ENCODE peak calls at places on chromosomes 11 and 22, in six cellular contexts. B is HCT116, P is GM23338, N is fibroblast of lung, Y is PC-3, Q is PC-9. M is an unnamed sample. For H4K20me1, H3K4me1 and H3K79me2, the result is how much of the 10 kb centered on the place peaks cover.

GRCh38 chr11:68946416-68947090 is 34.2 kb downstream of the MRGPRD start:
- DNase-seq in Y (peak), B (no peak), N (peak), Q (peak), P (no peak), M (no peak)

GRCh38 chr11:73401217-73401923 is 25.2 kb downstream of the RELT start:
- DNase-seq in Y (no peak), N (no peak), Q (no peak), B (no peak), P (no peak), M (no peak)

GRCh38 chr11:75428301-75428724 is 4.7 kb downstream of the KLHL35 start:
- DNase-seq in P (peak), N (peak), Q (peak), B (no peak), Y (peak), M (peak)

GRCh38 chr11:77854838-77855237 is 33.9 kb downstream of the AAMDC start:
- DNase-seq in Q (no peak), B (no peak), Y (no peak), N (no peak), P (peak), M (peak)

GRCh38 chr11:76382209-76382608 is 1.1 kb downstream of the GVQW3 start:
- DNase-seq in B (no peak), P (peak), Q (no peak), Y (no peak), N (no peak), M (peak)

GRCh38 chr11:30617762-30618161 is 31.6 kb upstream of the MPPED2 start:
- DNase-seq in N (no peak), Q (no peak), Y (no peak), B (no peak), P (peak), M (no peak)

GRCh38 chr11:129192150-129192549 is at the start of gene ARHGAP32:
- DNase-seq in B (no peak), Y (peak), P (no peak), Q (peak), N (no peak), M (no peak)

GRCh38 chr11:122617297-122617696 is 38.2 kb upstream of the UBASH3B start:
- DNase-seq in N (no peak), Y (peak), P (no peak), Q (peak), B (no peak), M (no peak)

GRCh38 chr11:6351782-6352181 is 31.5 kb upstream of the CAVIN3 start:
- DNase-seq in Y (no peak), N (no peak), P (no peak), Q (no peak), B (no peak), M (no peak)

GRCh38 chr11:94938399-94939055 is 34.8 kb downstream of the CWC15 start:
- DNase-seq in P (no peak), B (no peak), Q (no peak), N (peak), Y (peak), M (no peak)

GRCh38 chr11:123479048-123479837 is 49.2 kb downstream of the GRAMD1B start:
- DNase-seq in B (no peak), N (no peak), Y (no peak), P (no peak), Q (no peak), M (peak)

GRCh38 chr11:92886243-92886905 is 83.1 kb upstream of the MTNR1B start:
- DNase-seq in P (peak), N (peak), B (peak), Q (peak), Y (peak), M (peak)

GRCh38 chr11:84247129-84247528 is 961.0 kb upstream of the CCDC90B start:
- DNase-seq in Y (no peak), B (no peak), P (no peak), N (no peak), Q (no peak), M (no peak)

GRCh38 chr11:115298613-115299012 is 205.6 kb downstream of the CADM1 start:
- DNase-seq in P (no peak), Q (no peak), Y (no peak), B (no peak), N (no peak), M (no peak)

GRCh38 chr11:16981651-16982194 is 32.5 kb downstream of the PLEKHA7 start:
- DNase-seq in P (peak), N (peak), Q (peak), B (peak), Y (no peak), M (no peak)

GRCh38 chr22:26617251-26618199 is at the start of gene CRYBB1:
- DNase-seq in Y (no peak), Q (no peak), P (peak), B (no peak), N (peak), M (peak)

GRCh38 chr22:23402275-23403151 is 177.6 kb downstream of the IGLL1 start:
- DNase-seq in Y (peak), B (peak), Q (no peak), N (peak), P (peak), M (peak)

GRCh38 chr11:125140251-125140650 is 24.3 kb upstream of the PKNOX2 start:
- DNase-seq in Q (no peak), N (no peak), P (no peak), Y (no peak), B (no peak), M (no peak)

GRCh38 chr22:46674367-46674781 is 54.2 kb downstream of the GRAMD4 start:
- DNase-seq in N (no peak), Q (no peak), B (no peak), Y (no peak), P (no peak), M (peak)

GRCh38 chr11:106695506-106695905 is 322.8 kb downstream of the GUCY1A2 start:
- DNase-seq in Y (peak), N (peak), B (no peak), Q (no peak), P (no peak), M (no peak)

GRCh38 chr11:19326499-19326898 is 85.8 kb upstream of the E2F8 start:
- DNase-seq in P (no peak), B (no peak), N (peak), Q (peak), Y (peak), M (no peak)

GRCh38 chr11:111688028-111688427 is 78.2 kb downstream of the PPP2R1B start:
- DNase-seq in Q (no peak), N (no peak), P (no peak), Y (no peak), B (no peak), M (no peak)

GRCh38 chr11:75269896-75270295 is 29.3 kb downstream of the TPBGL start:
- DNase-seq in Q (no peak), N (no peak), Y (no peak), P (no peak), B (no peak), M (no peak)

GRCh38 chr22:19868333-19868732 is 13.7 kb upstream of the GNB1L start:
- DNase-seq in N (no peak), P (no peak), B (no peak), Q (no peak), Y (no peak), M (no peak)

GRCh38 chr11:12961615-12962014 is 47.5 kb upstream of the RASSF10 start:
- DNase-seq in P (no peak), Q (no peak), N (peak), Y (peak), B (no peak), M (no peak)

GRCh38 chr11:57324154-57324885 is 432 bp downstream of the TNKS1BP1 start:
- DNase-seq in B (no peak), Y (peak), N (peak), Q (no peak), P (peak), M (no peak)

GRCh38 chr11:12524865-12525264 is 147.5 kb downstream of the PARVA start:
- DNase-seq in P (no peak), Q (no peak), Y (no peak), N (no peak), B (no peak), M (no peak)

GRCh38 chr22:48138855-48139254 is 1376.4 kb downstream of the TBC1D22A start:
- DNase-seq in N (no peak), B (no peak), Q (no peak), Y (no peak), P (no peak), M (no peak)

DNA sequence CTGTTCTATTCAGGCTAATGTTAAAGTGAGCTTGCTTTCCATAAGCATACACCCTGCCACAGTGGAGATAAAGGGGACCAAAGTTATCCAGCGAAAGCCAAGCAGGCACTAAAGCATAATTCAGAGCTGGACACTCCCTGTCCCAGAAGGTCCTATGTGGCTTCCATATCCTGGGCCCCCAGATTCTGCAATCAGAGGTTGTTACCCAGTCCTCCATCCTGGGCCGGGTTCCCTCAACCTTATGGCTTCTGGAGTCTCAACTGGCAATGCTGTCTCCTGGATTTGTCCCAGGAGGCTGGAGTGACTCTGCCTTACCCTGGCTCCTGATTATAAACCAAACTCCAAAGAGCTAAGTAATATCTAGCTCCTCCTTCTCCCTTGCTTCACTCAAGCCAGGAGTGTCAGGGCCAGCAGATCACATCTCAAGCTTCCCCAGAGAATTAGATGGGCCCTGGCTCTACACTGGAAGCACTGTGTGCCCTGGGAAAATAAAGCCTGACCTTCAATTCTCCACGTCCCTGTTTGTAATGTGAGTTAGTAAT is 14.0 kb upstream of the SMIM35 start:
- DNase-seq in Y (no peak), N (no peak), Q (no peak), B (no peak), P (no peak), M (no peak)
- H4K20me1 ChIP-seq in Y (under half), N (under half), Q (under half), B (under half), P (under half), M (under half)

GRCh38 chr11:114180301-114181055 is 115.7 kb upstream of the NNMT start:
- DNase-seq in Y (peak), Q (no peak), P (peak), N (peak), B (no peak), M (peak)

GRCh38 chr11:114183041-114183511 is 113.1 kb upstream of the NNMT start:
- DNase-seq in Y (no peak), B (no peak), N (no peak), Q (no peak), P (no peak), M (peak)

GRCh38 chr11:114182471-114182968 is 113.7 kb upstream of the NNMT start:
- DNase-seq in Q (no peak), N (no peak), P (no peak), B (no peak), Y (no peak), M (no peak)

GRCh38 chr11:114181195-114181594 is 115.0 kb upstream of the NNMT start:
- DNase-seq in P (no peak), Y (no peak), B (no peak), Q (no peak), N (no peak), M (no peak)

DNA sequence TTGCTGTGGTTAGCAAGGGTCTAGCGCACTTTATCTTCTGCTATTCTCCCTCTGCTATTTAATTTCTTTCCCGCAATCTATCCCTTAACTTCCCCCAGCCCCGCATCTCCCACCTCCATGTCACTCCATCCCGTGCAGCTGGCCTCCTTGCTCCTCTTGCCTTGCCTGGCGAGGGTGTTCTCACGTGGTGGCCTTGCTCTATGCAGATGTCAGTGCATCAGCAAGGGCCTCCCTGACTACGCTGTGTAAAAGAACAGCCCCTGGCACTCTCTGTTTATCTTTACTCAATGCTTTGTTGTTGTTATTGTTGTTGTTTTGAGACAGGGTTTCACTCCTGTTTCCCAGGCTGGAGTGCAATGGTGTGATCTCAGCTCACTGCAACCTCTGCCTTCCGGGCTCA is 114.4 kb upstream of the NNMT start:
- DNase-seq in P (no peak), B (no peak), N (no peak), Q (no peak), Y (no peak), M (no peak)
- H3K4me1 ChIP-seq in P (under half), B (under half), N (under half), Q (under half), Y (under half), M (under half)

DNA sequence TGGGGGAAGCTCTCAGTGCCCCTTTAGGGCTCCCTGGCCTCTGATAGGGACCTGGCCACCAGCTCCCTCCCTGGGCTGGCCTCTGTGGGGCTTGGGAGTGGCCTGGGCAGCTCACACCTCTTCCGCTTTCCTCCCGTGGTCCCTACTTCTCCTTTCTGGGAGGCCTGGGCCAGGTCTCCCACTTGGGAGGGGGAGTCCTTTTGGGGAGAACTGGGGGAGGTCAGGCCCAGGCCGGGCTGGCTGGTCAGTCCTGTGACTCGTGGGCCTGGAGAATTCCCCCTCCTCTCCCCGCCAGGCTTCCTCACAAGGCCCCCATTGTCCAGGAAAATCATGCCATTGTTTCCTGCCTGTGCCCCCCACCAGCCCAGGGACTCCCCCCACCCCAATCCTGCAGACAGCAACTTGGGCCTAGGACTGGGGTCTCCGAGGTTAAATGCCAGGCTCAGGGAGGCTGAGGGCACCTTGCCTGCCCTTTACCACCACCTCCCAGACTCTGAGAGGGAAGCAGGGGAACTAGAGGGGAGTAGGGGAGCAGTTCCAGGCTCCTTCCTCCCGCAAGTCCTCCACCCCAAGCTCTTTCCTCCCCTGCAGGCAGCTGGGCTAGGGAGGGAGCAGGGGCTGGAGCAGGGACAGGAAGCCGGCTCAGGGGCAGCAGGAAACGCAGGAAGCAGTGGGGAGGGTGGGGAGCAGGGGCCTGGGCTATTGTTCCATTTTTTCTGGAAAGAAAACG is 2.8 kb downstream of the MAP3K11 start:
- DNase-seq in N (no peak), Y (no peak), Q (no peak), B (no peak), P (peak), M (no peak)
- H3K79me2 ChIP-seq in N (under half), Y (half or more), Q (under half), B (half or more), P (under half), M (under half)

GRCh38 chr11:79160786-79161403 is 279.9 kb downstream of the TENM4 start:
- DNase-seq in N (peak), B (no peak), Y (peak), P (peak), Q (no peak), M (no peak)

GRCh38 chr11:79170289-79170688 is 270.5 kb downstream of the TENM4 start:
- DNase-seq in N (peak), P (no peak), Q (no peak), Y (no peak), B (no peak), M (no peak)

GRCh38 chr11:79168530-79169110 is 272.2 kb downstream of the TENM4 start:
- DNase-seq in B (no peak), N (no peak), Q (no peak), P (no peak), Y (no peak), M (no peak)

GRCh38 chr11:79167510-79168188 is 273.2 kb downstream of the TENM4 start:
- DNase-seq in Y (no peak), B (no peak), P (no peak), N (peak), Q (no peak), M (no peak)

GRCh38 chr11:79165908-79166307 is 274.9 kb downstream of the TENM4 start:
- DNase-seq in Y (peak), B (no peak), Q (no peak), N (no peak), P (no peak), M (no peak)
- H4K20me1 ChIP-seq in Y (under half), B (under half), Q (under half), N (under half), P (under half), M (under half)

GRCh38 chr11:636511-637332 is at the start of gene DRD4:
- DNase-seq in Y (no peak), B (no peak), P (peak), N (no peak), Q (no peak), M (no peak)

GRCh38 chr11:638616-639323 is 1.7 kb downstream of the DRD4 start:
- DNase-seq in Y (no peak), P (peak), Q (no peak), B (no peak), N (no peak), M (no peak)

GRCh38 chr11:637593-638507 is 781 bp downstream of the DRD4 start:
- DNase-seq in Q (no peak), N (no peak), B (no peak), P (peak), Y (no peak), M (no peak)

GRCh38 chr11:637333-637592 is 194 bp downstream of the DRD4 start:
- DNase-seq in N (no peak), Y (no peak), Q (no peak), B (no peak), P (no peak), M (no peak)

GRCh38 chr11:635945-636510 is 1.0 kb upstream of the DRD4 start:
- DNase-seq in Q (no peak), N (no peak), B (no peak), Y (no peak), P (no peak), M (no peak)
- H3K4me1 ChIP-seq in Q (under half), N (under half), B (under half), Y (under half), P (under half), M (under half)

GRCh38 chr22:50725597-50725996 is 12.4 kb upstream of the ACR start:
- DNase-seq in N (no peak), B (no peak), P (no peak), Y (no peak), Q (no peak), M (no peak)
- H3K79me2 ChIP-seq in N (under half), B (under half), P (under half), Y (under half), Q (under half), M (under half)

DNA sequence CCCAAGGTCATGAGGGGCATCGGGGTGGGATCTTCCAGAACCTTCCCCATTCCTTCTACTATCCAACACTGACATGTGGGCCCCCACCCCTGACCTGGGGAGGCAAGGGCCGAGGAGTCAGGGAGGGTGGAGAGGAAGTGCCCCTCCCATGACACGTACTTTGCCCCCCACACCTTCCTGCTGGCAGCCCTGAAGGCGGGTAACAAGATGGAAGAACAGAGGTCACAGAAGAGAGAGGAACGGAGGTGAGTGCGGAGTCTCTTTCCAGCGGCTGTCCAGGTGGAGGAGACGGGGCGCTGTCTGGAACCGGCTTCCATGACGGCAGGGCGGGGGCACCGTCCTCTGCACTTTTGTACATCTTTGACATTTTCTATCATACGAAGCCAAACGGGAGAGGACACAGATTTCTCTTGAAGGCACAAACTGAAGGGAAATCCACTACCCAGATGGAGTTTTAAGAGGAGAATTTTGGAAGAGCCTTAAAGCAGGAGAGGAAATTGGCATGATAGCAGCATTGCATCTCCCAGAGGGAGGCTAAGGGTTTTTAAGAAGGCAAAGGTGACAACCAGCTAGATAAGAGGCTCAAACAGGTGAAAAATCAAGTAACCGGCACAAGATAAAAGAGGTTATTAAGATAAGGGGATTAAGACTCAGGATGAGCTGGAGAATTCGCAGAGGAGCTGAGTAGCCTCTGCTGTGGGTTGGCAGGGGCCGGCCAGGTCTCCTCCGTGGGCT is 16.7 kb downstream of the OSBPL5 start:
- DNase-seq in N (no peak), P (no peak), Q (no peak), B (no peak), Y (no peak), M (no peak)
- H4K20me1 ChIP-seq in N (under half), P (under half), Q (under half), B (under half), Y (under half), M (under half)

GRCh38 chr11:126311464-126312291 is 7.8 kb downstream of the DCPS start:
- DNase-seq in Y (no peak), B (no peak), P (no peak), Q (no peak), N (no peak), M (no peak)

GRCh38 chr11:126310229-126310991 is 6.5 kb downstream of the DCPS start:
- DNase-seq in Y (peak), P (peak), B (peak), Q (peak), N (peak), M (peak)

GRCh38 chr11:126313826-126314225 is 10.0 kb downstream of the DCPS start:
- DNase-seq in P (no peak), B (no peak), Y (no peak), Q (no peak), N (no peak), M (no peak)

GRCh38 chr11:126310992-126311310 is 7.1 kb downstream of the DCPS start:
- DNase-seq in N (no peak), B (no peak), P (no peak), Q (no peak), Y (no peak), M (no peak)

GRCh38 chr11:126312903-126313460 is 9.1 kb downstream of the DCPS start:
- DNase-seq in P (no peak), N (no peak), Y (no peak), Q (no peak), B (no peak), M (no peak)
- H3K4me1 ChIP-seq in P (under half), N (under half), Y (under half), Q (under half), B (under half), M (under half)

GRCh38 chr11:87031433-87032170 is 6.1 kb upstream of the TMEM135 start:
- DNase-seq in P (no peak), B (no peak), Q (peak), N (no peak), Y (peak), M (no peak)
- H3K79me2 ChIP-seq in P (under half), B (under half), Q (under half), N (under half), Y (under half), M (under half)

M was measured in OCI-LY7.